ENCODE peak calls at places on chromosomes 2 and 18, in five cellular contexts. U, N, I, J and Q are unnamed samples.

GRCh38 chr2:27236136-27236535 is 19.0 kb downstream of the CAD start:
- DNase-seq in U (no peak), N (no peak), I (no peak), J (no peak), Q (no peak)

GRCh38 chr2:168726375-168726774 is 76.1 kb upstream of the NOSTRIN start:
- DNase-seq in U (no peak), N (no peak), I (no peak), J (no peak), Q (no peak)

GRCh38 chr2:216862628-216863027 is 2.8 kb upstream of the TNP1 start:
- DNase-seq in U (no peak), N (no peak), I (no peak), J (no peak), Q (no peak)

GRCh38 chr2:173355132-173355865 is 627 bp downstream of the CDCA7 start:
- DNase-seq in U (no peak), N (peak; percentile 59), I (peak; percentile 85), J (no peak), Q (no peak)

GRCh38 chr2:20382965-20383800 is 32.5 kb upstream of the PUM2 start:
- DNase-seq in U (no peak), N (no peak), I (no peak), J (no peak), Q (no peak)

GRCh38 chr2:204171432-204171960 is 234.9 kb downstream of the ICOS start:
- DNase-seq in U (no peak), N (no peak), I (no peak), J (no peak), Q (no peak)

GRCh38 chr18:77114564-77115391 is 17.8 kb downstream of the MBP start:
- DNase-seq in U (peak; percentile 98), N (peak; percentile 88), I (no peak), J (peak; percentile 96), Q (peak; percentile 98)

GRCh38 chr2:112705576-112705975 is 15.2 kb upstream of the NT5DC4 start:
- DNase-seq in U (no peak), N (no peak), I (no peak), J (no peak), Q (no peak)

GRCh38 chr2:37582911-37583310 is 88.5 kb downstream of the CDC42EP3 start:
- DNase-seq in U (no peak), N (no peak), I (no peak), J (no peak), Q (no peak)

GRCh38 chr2:222840060-222840802 is 20.6 kb upstream of the ACSL3 start:
- DNase-seq in U (no peak), N (no peak), I (no peak), J (no peak), Q (no peak)

GRCh38 chr2:237697586-237698337 is 70.4 kb downstream of the LRRFIP1 start:
- DNase-seq in U (no peak), N (no peak), I (peak; percentile 49), J (no peak), Q (no peak)

GRCh38 chr2:229407170-229407569 is 136.1 kb upstream of the PID1 start:
- DNase-seq in U (no peak), N (peak; percentile 87), I (no peak), J (peak; percentile 84), Q (peak; percentile 98)

GRCh38 chr2:160252278-160252887 is 52.3 kb upstream of the ITGB6 start:
- DNase-seq in U (no peak), N (peak; percentile 56), I (peak; percentile 62), J (no peak), Q (no peak)

GRCh38 chr18:77008576-77009315 is 123.8 kb downstream of the MBP start:
- DNase-seq in U (no peak), N (no peak), I (no peak), J (no peak), Q (no peak)

GRCh38 chr2:152598975-152599724 is 118.1 kb downstream of the PRPF40A start:
- DNase-seq in U (no peak), N (no peak), I (no peak), J (no peak), Q (no peak)

GRCh38 chr2:233312874-233313273 is 5.3 kb downstream of the SAG start:
- DNase-seq in U (no peak), N (no peak), I (no peak), J (no peak), Q (no peak)

GRCh38 chr18:79585395-79586370 is 93.9 kb upstream of the CTDP1 start:
- DNase-seq in U (no peak), N (no peak), I (no peak), J (peak; percentile 57), Q (no peak)

GRCh38 chr2:12304494-12305228 is 412.1 kb upstream of the TRIB2 start:
- DNase-seq in U (no peak), N (no peak), I (no peak), J (no peak), Q (no peak)

GRCh38 chr2:162184362-162184761 is 32.3 kb upstream of the GCG start:
- DNase-seq in U (no peak), N (no peak), I (no peak), J (no peak), Q (no peak)

GRCh38 chr2:225177098-225177497 is 134.8 kb upstream of the DOCK10 start:
- DNase-seq in U (no peak), N (no peak), I (no peak), J (no peak), Q (no peak)
- TF ChIP-seq CTCF in U (no peak), N (no peak), I (no peak), J (no peak), Q (no peak)

DNA sequence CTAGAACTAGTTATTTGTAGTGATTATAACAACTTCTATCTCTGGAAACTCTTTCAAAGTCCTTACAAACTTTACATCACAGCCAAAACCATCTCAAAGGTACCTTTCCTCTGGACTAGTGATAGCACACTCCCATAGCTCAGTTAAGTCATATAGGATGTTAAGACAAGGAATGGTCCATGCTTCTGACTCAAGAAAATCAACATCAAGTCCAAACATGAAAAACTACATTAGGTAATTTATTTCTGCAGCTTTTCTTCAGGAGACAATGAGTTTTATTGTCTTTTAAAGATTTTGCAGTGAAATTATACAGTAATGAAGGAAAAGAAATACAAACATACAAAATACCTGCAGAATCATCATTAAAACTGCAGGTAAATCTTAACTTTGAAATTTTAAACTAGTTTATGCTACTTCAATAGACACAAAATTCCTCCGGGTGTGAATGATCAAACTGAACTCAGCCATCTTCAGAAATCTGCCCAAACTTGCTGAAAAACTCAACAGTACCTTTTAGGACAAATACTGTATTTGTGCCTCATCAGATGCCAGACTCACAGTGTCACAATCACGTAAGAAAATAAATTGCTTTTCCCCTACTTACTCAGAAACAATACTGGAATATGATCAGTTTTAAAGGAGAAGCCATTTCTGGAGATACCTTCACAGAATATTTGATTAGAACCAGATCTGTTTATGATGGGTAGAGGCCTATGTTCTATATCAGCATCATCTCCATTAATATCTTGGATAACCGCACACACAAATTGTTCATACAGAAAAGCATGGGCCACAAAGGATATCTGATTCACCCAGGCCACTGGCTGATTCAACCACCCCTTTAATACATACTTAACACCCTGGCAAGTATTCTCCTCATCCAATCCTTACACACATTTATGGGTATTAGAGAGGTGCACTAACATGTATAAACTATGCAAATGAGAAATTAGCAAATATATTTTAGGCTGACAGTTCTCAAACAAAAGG is 2.6 kb downstream of the TMEM131 start:
- DNase-seq in U (no peak), N (no peak), I (no peak), J (no peak), Q (no peak)
- H3K27ac ChIP-seq in U (no peak overlapping the region), N (no peak overlapping the region), I (no peak overlapping the region), J (no peak overlapping the region), Q (no peak overlapping the region)

GRCh38 chr2:188572592-188572991 is 280.9 kb downstream of the GULP1 start:
- DNase-seq in U (no peak), N (no peak), I (no peak), J (no peak), Q (no peak)

GRCh38 chr2:188569441-188569840 is 277.8 kb downstream of the GULP1 start:
- DNase-seq in U (no peak), N (no peak), I (no peak), J (no peak), Q (no peak)

GRCh38 chr2:188573453-188573852 is 281.8 kb downstream of the GULP1 start:
- DNase-seq in U (no peak), N (peak; percentile 18), I (no peak), J (no peak), Q (no peak)

GRCh38 chr2:188570365-188570764 is 278.7 kb downstream of the GULP1 start:
- DNase-seq in U (no peak), N (no peak), I (no peak), J (no peak), Q (no peak)

DNA sequence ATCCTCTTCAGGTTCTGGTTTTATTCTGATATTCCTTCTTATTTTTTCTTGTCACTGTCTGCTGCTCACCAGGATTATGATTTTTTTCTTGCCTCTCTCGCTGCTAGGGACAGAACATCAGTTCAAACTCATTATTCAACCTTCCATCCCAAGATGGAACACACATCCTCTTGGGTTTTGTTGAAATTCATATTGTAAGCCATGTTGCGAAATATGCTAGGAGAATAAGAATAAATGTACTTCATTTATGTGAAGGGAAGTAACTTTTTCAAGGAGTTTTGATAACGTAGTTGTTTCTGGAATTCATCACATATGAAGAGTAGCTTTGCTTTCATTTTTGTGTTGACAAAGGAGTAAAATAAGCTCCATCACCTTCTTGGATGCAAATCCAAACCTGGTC is 279.9 kb downstream of the GULP1 start:
- DNase-seq in U (no peak), N (no peak), I (no peak), J (no peak), Q (no peak)
- H3K4me3 ChIP-seq in U (no peak overlapping the region), N (no peak overlapping the region), I (no peak overlapping the region), J (no peak overlapping the region), Q (no peak overlapping the region)

GRCh38 chr2:529425-529824 is 147.8 kb downstream of the TMEM18 start:
- DNase-seq in U (no peak), N (peak; percentile 20), I (peak; percentile 68), J (no peak), Q (no peak)
- TF ChIP-seq CTCF in U (no peak), N (peak; percentile 39), I (peak; percentile 63), J (no peak), Q (no peak)